ENCODE peak calls at places on chromosome 18, in four cellular contexts. B is mesenchymal stem cell, W is neural progenitor cell, R is fibroblast of lung. F is an unnamed sample.

GRCh38 chr18:63205791-63206252 is 113.7 kb downstream of the BCL2 start:
- DNase-seq in B (no peak), W (no peak), R (no peak), F (no peak)

GRCh38 chr18:75276813-75277628 is 66.4 kb downstream of the TSHZ1 start:
- DNase-seq in B (no peak), W (no peak), R (no peak), F (peak)

GRCh38 chr18:77087391-77088141 is 45.0 kb downstream of the MBP start:
- DNase-seq in B (peak), W (peak), R (peak), F (peak)

GRCh38 chr18:43393174-43393573 is 115.9 kb upstream of the SYT4 start:
- DNase-seq in B (no peak), W (no peak), R (no peak), F (no peak)

GRCh38 chr18:44927127-44927849 is 246.6 kb downstream of the SETBP1 start:
- DNase-seq in B (no peak), W (no peak), R (no peak), F (peak)

GRCh38 chr18:40159141-40160017 is 1795.7 kb upstream of the PIK3C3 start:
- DNase-seq in B (peak), W (peak), R (peak), F (peak)

GRCh38 chr18:495017-495416 is 5.5 kb downstream of the COLEC12 start:
- DNase-seq in B (no peak), W (no peak), R (no peak), F (peak)

GRCh38 chr18:75846321-75846720 is 418.8 kb upstream of the SMIM21 start:
- DNase-seq in B (no peak), W (no peak), R (no peak), F (no peak)

GRCh38 chr18:68763082-68763481 is 34.8 kb upstream of the CCDC102B start:
- DNase-seq in B (peak), W (no peak), R (no peak), F (peak)

GRCh38 chr18:12397254-12397653 is 10.5 kb upstream of the PRELID3A start:
- DNase-seq in B (no peak), W (no peak), R (no peak), F (no peak)

GRCh38 chr18:51337406-51337805 is 139.9 kb upstream of the MEX3C start:
- DNase-seq in B (peak), W (no peak), R (no peak), F (peak)

GRCh38 chr18:52582061-52582460 is 242.1 kb downstream of the DCC start:
- DNase-seq in B (no peak), W (no peak), R (no peak), F (no peak)

GRCh38 chr18:24027156-24027555 is 12.6 kb downstream of the TTC39C start:
- DNase-seq in B (peak), W (no peak), R (peak), F (peak)

GRCh38 chr18:57789759-57790158 is 13.4 kb downstream of the ATP8B1 start:
- DNase-seq in B (no peak), W (no peak), R (peak), F (peak)

GRCh38 chr18:38933322-38933721 is 1367.7 kb upstream of the CELF4 start:
- DNase-seq in B (no peak), W (no peak), R (no peak), F (no peak)

GRCh38 chr18:76538846-76539245 is 43.8 kb upstream of the ZNF516 start:
- DNase-seq in B (no peak), W (no peak), R (no peak), F (no peak)

GRCh38 chr18:73407506-73407905 is 539.7 kb upstream of the NETO1 start:
- DNase-seq in B (peak), W (no peak), R (peak), F (peak)

GRCh38 chr18:3593904-3594759 is 144.2 kb downstream of the TGIF1 start:
- DNase-seq in B (peak), W (peak), R (peak), F (peak)

GRCh38 chr18:25533088-25533676 is 181.2 kb upstream of the ZNF521 start:
- DNase-seq in B (no peak), W (no peak), R (no peak), F (no peak)

GRCh38 chr18:25531207-25531606 is 179.2 kb upstream of the ZNF521 start:
- DNase-seq in B (no peak), W (no peak), R (no peak), F (no peak)

GRCh38 chr18:25538175-25538922 is 186.4 kb upstream of the ZNF521 start:
- DNase-seq in B (no peak), W (no peak), R (no peak), F (no peak)

GRCh38 chr18:25535495-25535894 is 183.5 kb upstream of the ZNF521 start:
- DNase-seq in B (no peak), W (no peak), R (no peak), F (no peak)
- H3K9ac ChIP-seq in B (no peak), W (no peak), R (no peak), F (no peak)

GRCh38 chr18:35522130-35522959 is 24.6 kb upstream of the INO80C start:
- DNase-seq in B (no peak), W (no peak), R (no peak), F (no peak)

GRCh38 chr18:35528749-35529274 is 31.1 kb upstream of the INO80C start:
- DNase-seq in B (no peak), W (no peak), R (no peak), F (no peak)

GRCh38 chr18:35524236-35524635 is 26.5 kb upstream of the INO80C start:
- DNase-seq in B (peak), W (no peak), R (no peak), F (no peak)

GRCh38 chr18:35526476-35527120 is 28.8 kb upstream of the INO80C start:
- DNase-seq in B (peak), W (no peak), R (peak), F (peak)

DNA sequence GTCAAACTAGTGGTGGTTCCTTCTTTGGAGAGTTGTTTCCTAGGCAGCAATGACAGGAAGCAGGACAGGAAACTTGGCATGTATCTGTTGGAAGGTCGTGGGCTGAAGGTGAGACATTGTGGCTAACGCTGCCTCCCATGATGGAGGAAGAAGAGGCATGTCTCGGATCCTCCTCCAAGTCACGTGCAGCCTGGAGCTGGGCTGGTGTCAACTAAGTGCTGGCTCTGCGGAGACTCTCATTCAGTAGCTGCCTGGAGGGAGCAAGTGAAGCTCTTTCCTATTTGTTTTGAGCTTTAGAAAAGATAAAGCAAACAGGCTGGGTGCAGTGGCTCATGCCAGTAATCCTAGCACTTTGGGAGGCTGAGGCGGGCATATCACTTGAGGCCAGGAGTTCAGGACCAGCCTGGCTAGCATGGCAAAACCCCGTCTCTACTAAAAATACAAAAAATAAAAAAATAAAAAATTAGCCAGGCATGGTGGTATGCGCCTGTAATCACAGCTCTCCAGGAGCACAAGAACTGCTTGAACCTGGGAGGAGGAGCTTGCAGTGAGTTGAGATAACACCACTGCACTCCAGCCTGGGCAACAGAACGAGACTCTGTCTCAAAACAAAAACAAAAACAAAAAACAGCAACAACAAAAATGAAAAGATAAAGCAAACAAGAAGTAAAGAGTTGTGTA is 28.2 kb upstream of the INO80C start:
- DNase-seq in B (peak), W (no peak), R (no peak), F (peak)
- H3K4me2 ChIP-seq in B (no peak), W (no peak), R (no peak), F (peak)

DNA sequence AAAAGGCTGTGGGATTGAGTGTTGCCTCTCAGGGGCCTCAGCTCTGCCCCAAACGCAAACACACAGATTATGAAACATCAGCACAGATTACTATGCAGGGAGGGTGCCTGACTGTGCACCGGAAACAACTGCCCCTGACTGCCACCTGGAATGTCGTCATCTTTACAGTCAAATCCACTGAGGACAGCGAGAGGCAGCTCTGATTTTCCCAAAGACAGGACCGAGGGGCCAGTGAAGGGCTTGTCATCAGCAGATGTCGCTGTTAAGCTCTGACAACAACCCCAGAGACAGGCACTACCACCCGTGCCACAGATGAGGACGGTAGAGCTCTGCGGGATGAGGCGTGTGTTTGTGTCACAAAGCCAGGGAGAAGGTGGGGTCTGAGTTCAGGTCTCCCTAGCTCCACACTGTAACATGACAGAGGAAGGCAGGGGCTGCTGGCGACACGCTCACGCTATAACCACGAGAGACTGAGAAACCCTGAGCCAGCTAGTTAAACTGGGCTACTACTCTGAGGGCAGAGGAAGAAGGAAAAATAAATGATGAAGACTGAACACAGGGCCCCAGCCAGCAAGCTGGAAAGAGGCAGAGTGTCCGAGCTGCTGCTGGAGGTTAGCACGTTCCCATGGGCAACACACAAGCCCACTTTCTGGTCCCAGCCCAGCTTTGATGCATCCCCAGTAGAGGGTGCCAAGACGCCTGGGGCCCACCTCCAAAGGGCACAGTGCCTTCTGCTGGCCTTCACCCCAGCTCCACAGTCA is 47.0 kb downstream of the PARD6G start:
- DNase-seq in B (peak), W (peak), R (peak), F (peak)
- H3K9ac ChIP-seq in B (no peak), W (no peak), R (no peak), F (no peak)

GRCh38 chr18:79786304-79786703 is 11.4 kb upstream of the KCNG2 start:
- DNase-seq in B (no peak), W (no peak), R (no peak), F (no peak)

GRCh38 chr18:79785831-79786230 is 11.9 kb upstream of the KCNG2 start:
- DNase-seq in B (no peak), W (no peak), R (no peak), F (no peak)

GRCh38 chr18:79782566-79783308 is 15.0 kb upstream of the KCNG2 start:
- DNase-seq in B (no peak), W (no peak), R (no peak), F (no peak)

GRCh38 chr18:79784965-79785770 is 12.6 kb upstream of the KCNG2 start:
- DNase-seq in B (no peak), W (no peak), R (peak), F (peak)

GRCh38 chr18:79784071-79784913 is 13.4 kb upstream of the KCNG2 start:
- DNase-seq in B (no peak), W (no peak), R (no peak), F (no peak)
- H3K4me2 ChIP-seq in B (no peak), W (no peak), R (no peak), F (no peak)

DNA sequence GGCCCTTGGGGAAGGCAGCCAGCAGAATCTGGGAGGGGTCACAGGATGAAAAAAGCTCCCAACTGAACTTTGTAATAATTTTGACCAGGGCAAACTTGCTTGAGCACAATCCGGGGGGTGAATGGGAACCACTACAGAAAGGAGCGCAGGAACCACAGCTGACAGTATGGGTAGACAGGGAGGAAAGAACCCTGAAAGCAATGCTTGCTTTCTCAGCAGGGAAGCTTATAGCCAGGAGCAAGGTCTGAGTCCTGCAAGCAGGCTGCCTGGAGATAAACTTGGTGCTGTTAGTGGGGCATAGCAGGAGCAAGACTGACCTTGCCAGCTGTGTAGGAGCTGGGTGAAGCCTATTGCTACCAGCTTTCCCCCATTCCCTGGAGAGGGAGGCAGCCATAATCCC is 195.2 kb downstream of the MTCL1 start:
- DNase-seq in B (no peak), W (no peak), R (no peak), F (no peak)
- H3K9ac ChIP-seq in B (no peak), W (no peak), R (no peak), F (no peak)

DNA sequence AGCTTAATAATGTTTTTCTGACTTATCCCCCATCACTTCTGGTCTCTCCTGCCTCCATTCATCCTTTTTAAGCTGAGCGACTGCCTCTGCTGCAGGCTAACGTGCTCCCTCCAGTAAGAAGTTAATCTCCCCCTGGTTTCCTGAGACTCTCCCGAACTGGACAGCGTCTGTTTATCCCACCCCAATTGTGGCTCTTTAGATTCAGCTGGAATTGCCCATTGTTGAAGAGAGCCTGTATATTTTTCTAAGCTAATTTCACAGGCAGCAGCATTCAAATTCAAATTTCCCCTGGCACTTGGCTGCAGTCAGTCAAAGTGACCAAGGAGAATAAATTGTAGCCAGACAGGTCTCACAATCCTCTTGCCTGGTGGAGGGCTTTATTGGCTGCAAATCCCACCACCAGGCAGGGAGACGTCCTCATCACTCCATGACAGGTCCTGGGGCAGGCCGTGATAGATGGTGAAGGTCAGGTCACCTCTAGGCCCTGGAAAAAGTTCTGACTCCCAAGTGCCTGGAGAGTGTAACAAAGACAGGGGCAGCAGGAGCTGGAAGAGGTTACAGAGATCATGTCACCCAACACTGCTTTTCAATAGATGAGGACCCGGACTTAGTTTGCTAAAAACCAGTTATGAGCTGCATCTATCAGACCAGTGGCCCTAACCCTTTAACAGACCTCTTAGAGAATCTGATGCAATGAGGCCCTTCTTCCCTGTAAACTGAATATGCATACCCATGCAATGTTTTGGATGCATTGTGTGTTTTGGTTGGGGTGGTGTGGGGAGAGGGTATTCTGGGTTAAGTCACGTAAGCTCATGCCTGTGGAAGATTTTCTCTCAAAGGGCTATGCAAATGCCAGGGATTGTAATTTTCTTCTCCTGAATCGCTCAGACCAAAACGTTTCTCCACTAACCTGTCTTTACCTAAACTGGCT is 32.3 kb upstream of the C18orf32 start:
- DNase-seq in B (no peak), W (peak), R (peak), F (no peak)
- H3K4me2 ChIP-seq in B (no peak), W (peak), R (no peak), F (no peak)

DNA sequence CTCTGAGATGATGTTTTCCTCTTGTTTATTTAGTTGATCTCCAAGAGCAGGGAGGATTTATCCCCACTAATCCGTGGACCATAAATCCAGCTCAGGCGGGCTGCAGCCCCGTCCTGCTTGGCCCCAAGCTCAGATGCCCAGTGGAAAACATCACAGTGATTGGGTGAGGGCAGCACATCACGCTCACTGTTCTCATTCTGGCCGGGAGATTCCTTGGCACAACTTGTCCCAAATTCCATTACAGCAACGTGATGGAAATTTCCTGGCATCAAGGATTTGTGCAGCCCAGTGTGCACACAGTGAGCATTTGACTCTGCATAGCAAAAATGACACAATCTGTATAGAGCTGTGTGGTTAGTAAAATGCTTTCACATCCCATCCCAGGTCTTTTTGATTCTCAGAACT is 96.8 kb downstream of the VAPA start:
- DNase-seq in B (peak), W (no peak), R (peak), F (peak)
- H3K9ac ChIP-seq in B (peak), W (no peak), R (no peak), F (peak)

GRCh38 chr18:2412261-2412660 is 159.0 kb downstream of the METTL4 start:
- DNase-seq in B (no peak), W (no peak), R (no peak), F (no peak)

GRCh38 chr18:2409906-2410305 is 161.4 kb downstream of the METTL4 start:
- DNase-seq in B (no peak), W (no peak), R (no peak), F (no peak)

GRCh38 chr18:2410688-2411087 is 160.6 kb downstream of the METTL4 start:
- DNase-seq in B (no peak), W (no peak), R (no peak), F (no peak)

GRCh38 chr18:2413352-2413751 is 158.0 kb downstream of the METTL4 start:
- DNase-seq in B (no peak), W (no peak), R (no peak), F (no peak)

DNA sequence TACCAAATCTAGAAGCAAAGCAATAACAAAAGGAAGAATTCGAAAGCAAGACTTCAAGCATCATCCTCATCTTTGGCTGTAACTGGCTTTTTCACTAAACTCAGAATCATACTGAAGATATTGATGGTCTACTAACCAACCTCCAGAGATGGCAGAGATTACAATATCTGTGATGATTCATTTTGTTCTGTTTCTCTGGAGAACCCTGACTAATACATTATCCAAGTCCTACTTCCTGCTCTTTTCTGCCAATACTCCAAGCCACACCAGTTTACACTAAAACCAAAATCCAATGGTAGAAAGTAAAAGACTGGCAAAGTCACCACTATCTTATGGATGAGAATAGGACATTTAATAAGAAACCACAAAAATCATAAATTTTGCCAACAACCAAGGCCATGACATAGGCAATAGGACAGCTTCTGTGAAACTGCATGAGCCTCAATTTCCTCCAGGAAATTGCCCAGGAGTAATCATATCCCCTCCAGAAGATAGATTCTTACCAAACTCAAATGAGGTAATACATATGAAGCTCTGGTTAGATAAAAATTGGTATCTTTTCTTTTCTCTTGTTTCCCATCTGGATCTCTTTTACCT is 159.8 kb downstream of the METTL4 start:
- DNase-seq in B (peak), W (no peak), R (peak), F (peak)
- H3K4me2 ChIP-seq in B (no peak), W (no peak), R (no peak), F (peak)

DNA sequence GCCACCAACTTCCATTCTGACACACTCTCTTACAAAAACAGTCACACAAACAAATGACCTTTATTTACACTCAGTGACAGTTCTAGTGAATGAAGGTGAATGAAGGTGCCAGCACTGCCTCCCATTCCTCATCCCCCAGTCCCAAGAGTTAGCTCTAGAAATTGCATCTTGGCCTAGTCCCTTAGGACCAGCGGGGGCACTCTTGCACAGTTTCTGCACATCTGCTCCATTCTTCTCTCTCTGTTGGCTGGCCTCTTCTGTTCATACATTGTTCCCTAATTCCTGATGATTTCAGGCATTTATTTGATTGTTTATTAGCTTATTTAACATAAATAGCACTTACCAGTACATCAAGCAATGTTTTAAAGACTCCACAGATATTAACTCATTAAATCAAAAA is 30.9 kb downstream of the GAREM1 start:
- DNase-seq in B (no peak), W (peak), R (no peak), F (no peak)
- H3K9ac ChIP-seq in B (no peak), W (no peak), R (no peak), F (no peak)

GRCh38 chr18:46160050-46160798 is 56.0 kb downstream of the HAUS1 start:
- DNase-seq in B (peak), W (no peak), R (no peak), F (no peak)
- H3K4me2 ChIP-seq in B (no peak), W (no peak), R (no peak), F (no peak)

F was measured in GM23248.